ENCODE peak calls at places on chromosomes 7 and 10, in four cellular contexts. N, V, U and E are unnamed samples.

GRCh38 chr10:49783645-49784044 is 21.5 kb upstream of the OGDHL start:
- DNase-seq in N (no peak), V (no peak), U (no peak), E (no peak)

GRCh38 chr10:27742926-27743735 is 2.5 kb downstream of the MKX start:
- DNase-seq in N (peak; percentile 43), V (no peak), U (peak; percentile 18), E (peak; percentile 29)

GRCh38 chr7:100087055-100087750 is 1.6 kb upstream of the COPS6 start:
- DNase-seq in N (peak; percentile 99), V (peak; percentile 98), U (peak; percentile 98), E (no peak)

GRCh38 chr10:108597657-108598319 is 1325.5 kb downstream of the XPNPEP1 start:
- DNase-seq in N (no peak), V (no peak), U (no peak), E (no peak)

GRCh38 chr7:88866265-88866863 is 70.8 kb upstream of the TEX47 start:
- DNase-seq in N (no peak), V (no peak), U (no peak), E (no peak)

GRCh38 chr7:74412061-74412460 is 41.6 kb upstream of the GTF2IRD1 start:
- DNase-seq in N (no peak), V (no peak), U (no peak), E (no peak)

GRCh38 chr10:101940916-101941315 is 97.3 kb upstream of the KCNIP2 start:
- DNase-seq in N (peak; percentile 8), V (no peak), U (no peak), E (no peak)

GRCh38 chr7:48424731-48425130 is 253.5 kb downstream of the ABCA13 start:
- DNase-seq in N (peak; percentile 11), V (no peak), U (peak; percentile 7), E (no peak)

GRCh38 chr7:112080441-112080840 is 125.8 kb downstream of the DOCK4 start:
- DNase-seq in N (peak; percentile 91), V (peak; percentile 67), U (peak; percentile 89), E (peak; percentile 21)

GRCh38 chr10:45580781-45581496 is 91.6 kb downstream of the ZFAND4 start:
- DNase-seq in N (no peak), V (no peak), U (no peak), E (peak; percentile 30)

GRCh38 chr10:7302393-7303054 is 108.3 kb downstream of the SFMBT2 start:
- DNase-seq in N (no peak), V (no peak), U (no peak), E (no peak)

GRCh38 chr10:106082865-106083264 is 1081.6 kb downstream of the SORCS1 start:
- DNase-seq in N (no peak), V (no peak), U (peak; percentile 61), E (no peak)

DNA sequence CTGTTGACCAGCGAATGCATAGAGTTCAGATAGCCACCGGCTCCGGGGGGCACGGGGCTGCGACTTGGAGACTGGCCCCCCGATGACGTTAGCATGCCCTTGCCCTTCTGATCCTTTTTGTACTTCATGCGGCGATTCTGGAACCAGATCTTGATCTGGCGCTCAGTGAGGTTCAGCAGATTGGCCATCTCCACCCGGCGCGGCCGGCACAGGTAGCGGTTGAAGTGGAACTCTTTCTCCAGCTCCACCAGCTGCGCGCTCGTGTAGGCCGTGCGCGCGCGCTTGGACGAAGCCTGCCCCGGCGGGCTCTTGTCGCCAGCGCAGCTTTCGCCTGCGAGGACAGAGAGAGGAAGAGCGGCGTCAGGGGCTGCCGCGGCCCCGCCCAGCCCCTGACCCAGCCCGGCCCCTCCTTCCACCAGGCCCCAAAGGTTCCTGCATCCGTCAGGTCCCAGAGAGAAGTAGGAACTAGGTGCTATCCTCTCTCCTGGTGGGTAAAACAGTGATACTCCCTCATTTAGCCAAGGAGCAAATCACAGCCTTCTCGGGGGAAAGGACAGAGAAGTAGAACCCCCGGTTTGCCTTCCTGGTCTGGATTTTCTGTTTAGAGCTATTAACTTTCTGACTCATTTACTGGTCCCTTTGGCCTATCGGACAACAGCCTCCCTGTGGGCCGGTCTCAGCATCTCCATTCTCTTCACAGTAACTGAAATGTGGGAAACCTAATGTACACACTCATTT is 6.1 kb upstream of the HOXA2 start:
- DNase-seq in N (no peak), V (no peak), U (no peak), E (no peak)
- TF ChIP-seq CTCF in N (no peak), V (no peak), U (no peak), E (no peak)

GRCh38 chr10:112471878-112472487 is 25.0 kb downstream of the VTI1A start:
- DNase-seq in N (peak; percentile 68), V (peak; percentile 23), U (peak; percentile 73), E (peak; percentile 59)
- TF ChIP-seq CTCF in N (peak; percentile 80), V (peak; percentile 66), U (peak; percentile 64), E (peak; percentile 17)

GRCh38 chr10:37488792-37489657 is 363.6 kb downstream of the ANKRD30A start:
- DNase-seq in N (peak; percentile 39), V (no peak), U (no peak), E (no peak)
- TF ChIP-seq CTCF in N (no peak), V (no peak), U (no peak), E (no peak)

GRCh38 chr10:97178074-97178473 is 7.7 kb downstream of the SLIT1 start:
- DNase-seq in N (no peak), V (no peak), U (no peak), E (no peak)

GRCh38 chr10:97179311-97179710 is 6.4 kb downstream of the SLIT1 start:
- DNase-seq in N (no peak), V (no peak), U (no peak), E (no peak)

GRCh38 chr10:97180986-97181385 is 4.8 kb downstream of the SLIT1 start:
- DNase-seq in N (no peak), V (no peak), U (no peak), E (no peak)

GRCh38 chr10:97180367-97180763 is 5.4 kb downstream of the SLIT1 start:
- DNase-seq in N (no peak), V (no peak), U (no peak), E (no peak)

DNA sequence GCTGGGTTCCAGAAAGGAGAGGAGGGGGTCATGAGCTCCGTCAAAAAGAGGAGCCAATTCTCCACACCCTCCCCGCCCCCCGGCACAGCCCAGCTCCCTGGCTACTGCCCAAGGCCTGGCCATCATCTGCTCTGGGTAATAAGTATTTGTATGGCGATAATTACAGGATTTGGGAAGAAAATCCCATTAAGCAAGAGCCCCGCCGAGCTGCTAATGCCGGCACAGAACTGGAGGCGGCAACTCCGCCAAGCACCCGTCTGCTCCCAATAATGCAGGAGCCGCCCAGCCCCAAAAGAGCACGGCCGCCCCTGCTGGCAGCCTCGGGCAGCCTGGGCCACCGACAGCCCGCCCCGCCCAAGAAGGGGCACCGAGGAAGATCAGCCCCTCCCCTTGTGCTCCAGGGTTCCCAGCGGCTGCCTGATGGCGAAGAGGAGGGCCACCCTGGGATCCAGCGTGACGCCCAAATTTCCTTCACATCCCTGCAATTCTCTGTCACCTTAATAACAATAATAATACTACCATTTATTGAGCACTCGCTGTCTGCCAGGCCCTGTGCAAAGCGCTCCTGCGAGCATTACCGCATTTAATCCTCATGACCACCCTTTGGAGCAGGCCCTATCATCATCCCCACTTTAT is 5.9 kb downstream of the SLIT1 start:
- DNase-seq in N (no peak), V (no peak), U (peak; percentile 8), E (no peak)
- TF ChIP-seq CTCF in N (no peak), V (no peak), U (peak; percentile 23), E (no peak)

GRCh38 chr7:30445770-30446169 is 32.8 kb downstream of the NOD1 start:
- DNase-seq in N (peak; percentile 83), V (no peak), U (peak; percentile 90), E (peak; percentile 89)
- TF ChIP-seq CTCF in N (peak; percentile 53), V (peak; percentile 31), U (peak; percentile 55), E (no peak)

DNA sequence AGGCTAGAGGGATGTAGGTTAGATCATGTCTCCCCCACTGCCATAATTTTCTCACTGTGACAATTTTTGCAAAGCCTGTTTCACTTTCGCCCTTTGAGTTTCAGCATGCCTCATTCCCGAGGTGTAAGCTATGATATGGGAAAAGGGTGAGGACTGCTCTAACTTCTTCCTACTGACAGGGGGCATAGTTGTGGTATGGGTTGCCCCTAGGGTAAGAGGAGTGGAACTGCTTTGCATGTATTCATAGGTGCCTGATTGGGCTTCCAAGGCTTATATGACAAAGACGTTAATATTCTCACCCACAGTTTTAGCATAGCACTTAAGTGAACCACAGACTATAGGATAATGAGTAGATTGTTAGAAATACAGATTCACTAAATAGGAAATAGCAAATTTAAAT is 148.7 kb downstream of the BBS9 start:
- DNase-seq in N (no peak), V (no peak), U (no peak), E (no peak)
- TF ChIP-seq CTCF in N (no peak), V (no peak), U (no peak), E (no peak)

GRCh38 chr10:23525406-23525805 is 86.5 kb downstream of the OTUD1 start:
- DNase-seq in N (peak; percentile 37), V (no peak), U (peak; percentile 49), E (peak; percentile 8)
- TF ChIP-seq CTCF in N (peak; percentile 51), V (peak; percentile 38), U (peak; percentile 37), E (no peak)

DNA sequence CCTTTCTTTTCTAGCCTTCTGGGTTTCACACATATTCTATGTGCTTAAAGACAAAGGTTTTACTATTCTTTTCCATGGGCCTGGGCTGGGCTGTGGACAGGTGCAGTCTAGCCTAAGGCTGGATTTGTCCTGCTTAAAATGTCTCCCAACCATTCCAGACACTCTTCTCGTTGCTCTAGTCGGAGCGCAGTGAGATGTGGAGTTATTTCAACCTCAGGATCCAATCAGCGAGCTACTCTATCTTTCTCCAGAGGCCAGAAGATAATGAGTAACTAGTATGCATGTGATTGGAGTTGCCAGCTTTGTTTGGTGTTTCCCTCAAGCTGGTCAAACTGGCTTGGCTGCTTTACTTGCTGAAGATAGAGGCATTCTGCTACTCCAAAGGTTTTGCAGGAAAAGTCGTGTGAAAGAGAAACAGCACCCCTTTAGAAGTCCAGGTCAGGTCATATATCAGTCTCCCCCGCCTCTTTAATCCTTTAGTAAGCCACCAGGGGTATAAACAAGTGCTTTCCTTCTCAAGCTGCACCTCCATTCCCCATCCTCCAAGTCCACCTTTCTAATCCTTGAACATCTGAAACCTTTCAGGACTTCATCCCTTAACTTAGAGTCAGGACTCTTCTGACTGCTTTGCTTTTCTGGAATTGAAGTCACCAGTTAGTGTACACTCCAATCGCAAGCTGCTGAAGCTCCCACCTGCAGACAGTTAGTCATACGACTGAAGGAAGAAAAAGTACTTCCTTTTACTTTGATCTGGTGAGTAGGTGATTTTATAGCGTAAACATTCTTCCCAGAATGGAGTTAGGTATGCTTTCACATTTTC is 78.8 kb downstream of the DNMBP start:
- DNase-seq in N (no peak), V (no peak), U (no peak), E (no peak)
- TF ChIP-seq CTCF in N (no peak), V (no peak), U (no peak), E (no peak)

DNA sequence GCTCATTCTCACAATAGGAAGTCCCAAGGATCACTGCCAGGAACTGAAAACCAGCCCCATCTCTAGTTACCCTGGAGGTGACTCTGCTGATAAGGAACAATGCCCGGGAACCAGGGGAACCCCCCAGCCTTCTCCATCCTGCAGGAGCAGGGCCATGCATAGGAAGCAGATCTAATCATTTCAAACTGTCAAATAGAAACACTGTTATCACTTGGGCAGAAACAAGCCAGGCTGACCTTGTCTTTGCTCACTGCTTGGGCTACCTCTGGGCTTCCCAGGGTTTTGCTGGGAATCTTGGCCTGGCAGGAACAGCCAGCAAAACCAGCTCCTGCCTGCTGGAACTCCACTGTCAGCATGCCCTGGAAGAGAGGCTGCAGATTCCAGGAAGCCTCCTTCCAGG is 114.1 kb downstream of the RNF216 start:
- DNase-seq in N (no peak), V (no peak), U (no peak), E (no peak)
- TF ChIP-seq CTCF in N (no peak), V (no peak), U (no peak), E (no peak)